ENCODE peak calls at places on chromosomes 12 and 14, in seven cellular contexts. H, E, X, A, F, J and Q are unnamed samples.

GRCh38 chr14:103141117-103141796 is 18.0 kb downstream of the TNFAIP2 start:
- DNase-seq in H (no peak), E (no peak), X (no peak), A (no peak), F (no peak), J (peak; percentile 73), Q (no peak)

GRCh38 chr12:25401547-25402345 is 151.0 kb upstream of the KRAS start:
- DNase-seq in H (no peak), E (no peak), X (no peak), A (no peak), F (no peak), J (no peak), Q (no peak)

GRCh38 chr14:20989787-20990600 is at the start of gene METTL17:
- DNase-seq in H (peak; percentile 81), E (peak; percentile 88), X (peak; percentile 80), A (peak; percentile 67), F (peak; percentile 73), J (peak; percentile 96), Q (peak; percentile 98)

GRCh38 chr12:27552886-27553560 is 29.0 kb downstream of the PPFIBP1 start:
- DNase-seq in H (no peak), E (no peak), X (peak; percentile 31), A (no peak), F (no peak), J (no peak), Q (no peak)

GRCh38 chr14:63672417-63673180 is 30.9 kb upstream of the WDR89 start:
- DNase-seq in H (no peak), E (no peak), X (no peak), A (no peak), F (no peak), J (no peak), Q (no peak)

GRCh38 chr12:40107098-40107802 is 1.4 kb upstream of the SLC2A13 start:
- DNase-seq in H (peak; percentile 78), E (peak; percentile 90), X (peak; percentile 87), A (peak; percentile 70), F (peak; percentile 91), J (peak; percentile 90), Q (peak; percentile 87)

GRCh38 chr14:68552597-68552996 is 240.3 kb downstream of the ZFP36L1 start:
- DNase-seq in H (no peak), E (no peak), X (no peak), A (no peak), F (no peak), J (no peak), Q (no peak)

GRCh38 chr14:32727827-32728226 is 210.9 kb upstream of the NPAS3 start:
- DNase-seq in H (no peak), E (no peak), X (peak; percentile 47), A (no peak), F (no peak), J (no peak), Q (no peak)

GRCh38 chr12:14554281-14555008 is 13.2 kb downstream of the PLBD1 start:
- DNase-seq in H (no peak), E (no peak), X (no peak), A (no peak), F (no peak), J (no peak), Q (peak; percentile 71)

GRCh38 chr12:52082026-52082667 is 2.6 kb downstream of the SMIM41 start:
- DNase-seq in H (no peak), E (no peak), X (no peak), A (no peak), F (no peak), J (peak; percentile 32), Q (peak; percentile 56)

GRCh38 chr14:21023817-21024667 is 819 bp downstream of the NDRG2 start:
- DNase-seq in H (no peak), E (no peak), X (no peak), A (no peak), F (no peak), J (no peak), Q (peak; percentile 61)